ENCODE peak calls at places on chromosome 21, in five cellular contexts. H, Y, D, F and N are unnamed samples.
A peak's percentile ranks its signal among the peaks of the same experiment; 100 is the strongest.

GRCh38 chr21:36504067-36505058 is 24.4 kb upstream of the CLDN14 start:
- DNase-seq in Y (peak; percentile 62), D (peak; percentile 39), F (peak; percentile 54), H (no peak), N (peak; percentile 28)

GRCh38 chr21:43911015-43911934 is 46.3 kb downstream of the AGPAT3 start:
- DNase-seq in H (no peak), D (no peak), Y (no peak), F (no peak), N (no peak)

GRCh38 chr21:39581414-39581813 is 31.3 kb upstream of the B3GALT5 start:
- DNase-seq in F (no peak), Y (no peak), H (no peak), D (no peak), N (no peak)

GRCh38 chr21:37503848-37504467 is 137.4 kb downstream of the DYRK1A start:
- DNase-seq in H (no peak), F (no peak), Y (no peak), D (no peak), N (peak; percentile 7)

GRCh38 chr21:45829566-45830147 is 151.9 kb upstream of the COL6A1 start:
- DNase-seq in D (no peak), F (peak; percentile 75), H (no peak), Y (no peak), N (no peak)

GRCh38 chr21:25039461-25040380 is 567.6 kb downstream of the MRPL39 start:
- DNase-seq in Y (peak; percentile 18), F (peak; percentile 34), D (no peak), H (no peak), N (no peak)

GRCh38 chr21:42218836-42219605 is at the start of gene ABCG1:
- DNase-seq in H (no peak), Y (peak; percentile 75), F (peak; percentile 79), D (peak; percentile 76), N (no peak)

GRCh38 chr21:45393833-45394638 is 10.9 kb upstream of the COL18A1 start:
- DNase-seq in F (no peak), H (no peak), Y (no peak), D (no peak), N (no peak)

GRCh38 chr21:25313891-25314646 is 293.2 kb downstream of the MRPL39 start:
- DNase-seq in F (no peak), Y (no peak), H (no peak), D (no peak), N (no peak)

GRCh38 chr21:37800122-37800455 is 116.2 kb downstream of the KCNJ6 start:
- DNase-seq in F (no peak), H (no peak), D (no peak), Y (no peak), N (no peak)

GRCh38 chr21:15857740-15858139 is 128.0 kb downstream of the USP25 start:
- DNase-seq in Y (no peak), F (no peak), D (no peak), H (no peak), N (no peak)

GRCh38 chr21:45149021-45149420 is 74.6 kb downstream of the ADARB1 start:
- DNase-seq in F (no peak), H (no peak), D (no peak), Y (no peak), N (no peak)

GRCh38 chr21:21064353-21064752 is 66.1 kb downstream of the NCAM2 start:
- DNase-seq in Y (no peak), H (no peak), F (no peak), D (no peak), N (no peak)

GRCh38 chr21:42411891-42412635 is 8.4 kb downstream of the UBASH3A start:
- DNase-seq in F (no peak), Y (no peak), H (no peak), D (no peak), N (no peak)

GRCh38 chr21:26881504-26882228 is 36.5 kb upstream of the ADAMTS1 start:
- DNase-seq in D (no peak), Y (peak; percentile 25), F (no peak), H (no peak), N (peak; percentile 1)

GRCh38 chr21:14875704-14876364 is 189.0 kb downstream of the NRIP1 start:
- DNase-seq in F (no peak), H (no peak), D (no peak), Y (no peak), N (peak; percentile 86)

GRCh38 chr21:15264084-15264483 is 199.3 kb upstream of the NRIP1 start:
- DNase-seq in D (no peak), Y (no peak), H (no peak), F (no peak), N (no peak)

GRCh38 chr21:34877485-34878128 is 171.5 kb downstream of the RUNX1 start:
- DNase-seq in D (no peak), H (no peak), Y (no peak), F (peak; percentile 71), N (no peak)

GRCh38 chr21:42771503-42771805 is 107.9 kb downstream of the WDR4 start:
- DNase-seq in F (no peak), H (no peak), Y (no peak), D (no peak), N (no peak)